ENCODE peak calls at places on chromosome 13, in four cellular contexts. Q, L, A and V are unnamed samples.

GRCh38 chr13:105665284-105665683 is 870.2 kb downstream of the EFNB2 start:
- DNase-seq in A (no peak), Q (no peak), L (no peak), V (peak; percentile 21)

GRCh38 chr13:63198076-63198475 is 1782.4 kb upstream of the PCDH20 start:
- DNase-seq in Q (peak; percentile 85), A (no peak), L (no peak), V (no peak)

GRCh38 chr13:33349996-33350826 is 64.7 kb upstream of the STARD13 start:
- DNase-seq in A (peak; percentile 69), L (peak; percentile 79), Q (peak; percentile 76), V (peak; percentile 70)

GRCh38 chr13:33678906-33679657 is 138.9 kb upstream of the RFC3 start:
- DNase-seq in Q (peak; percentile 42), A (peak; percentile 70), L (no peak), V (no peak)

GRCh38 chr13:92158335-92158734 is 759.9 kb downstream of the GPC5 start:
- DNase-seq in Q (no peak), L (no peak), A (no peak), V (no peak)

GRCh38 chr13:27425151-27425917 is 915 bp downstream of the GTF3A start:
- DNase-seq in Q (no peak), L (no peak), A (no peak), V (no peak)

GRCh38 chr13:114132419-114133121 is at the start of gene RASA3:
- DNase-seq in Q (peak; percentile 81), A (peak; percentile 85), L (peak; percentile 83), V (peak; percentile 93)

GRCh38 chr13:45205124-45205523 is 4.3 kb upstream of the KCTD4 start:
- DNase-seq in L (no peak), Q (no peak), A (no peak), V (no peak)

GRCh38 chr13:51557875-51558604 is 26.2 kb upstream of the WDFY2 start:
- DNase-seq in Q (no peak), A (no peak), L (no peak), V (peak; percentile 87)

GRCh38 chr13:50236898-50237318 is 221.7 kb downstream of the KCNRG start:
- DNase-seq in Q (no peak), A (no peak), L (no peak), V (no peak)

GRCh38 chr13:113860579-113861432 is 3.1 kb downstream of the GAS6 start:
- DNase-seq in Q (peak; percentile 69), L (peak; percentile 59), A (peak; percentile 85), V (no peak)

GRCh38 chr13:113904411-113904810 is 40.5 kb upstream of the GAS6 start:
- DNase-seq in Q (peak; percentile 21), A (peak; percentile 41), L (no peak), V (peak; percentile 41)

GRCh38 chr13:65836066-65836465 is 1394.1 kb downstream of the PCDH9 start:
- DNase-seq in L (no peak), A (no peak), Q (no peak), V (no peak)

GRCh38 chr13:97883356-97883755 is 70.1 kb upstream of the IPO5 start:
- DNase-seq in L (no peak), Q (no peak), A (no peak), V (peak; percentile 29)

GRCh38 chr13:97880298-97880675 is 73.2 kb upstream of the IPO5 start:
- DNase-seq in Q (no peak), L (no peak), A (no peak), V (no peak)

GRCh38 chr13:97878421-97879375 is 74.8 kb upstream of the IPO5 start:
- DNase-seq in Q (no peak), A (no peak), L (no peak), V (no peak)

GRCh38 chr13:97881556-97881955 is 71.9 kb upstream of the IPO5 start:
- DNase-seq in Q (no peak), L (no peak), A (no peak), V (no peak)

GRCh38 chr13:97879646-97880297 is 73.7 kb upstream of the IPO5 start:
- DNase-seq in L (no peak), A (no peak), Q (no peak), V (peak; percentile 92)
- H3K4me3 ChIP-seq in L (no peak overlapping the region), A (no peak overlapping the region), Q (no peak overlapping the region), V (no peak overlapping the region)

GRCh38 chr13:68323106-68323505 is 1093.0 kb upstream of the PCDH9 start:
- DNase-seq in L (no peak), A (no peak), Q (no peak), V (no peak)

GRCh38 chr13:68319384-68319783 is 1089.2 kb upstream of the PCDH9 start:
- DNase-seq in A (no peak), Q (no peak), L (no peak), V (no peak)
- TF ChIP-seq CTCF in A (no peak), Q (no peak), L (no peak), V (no peak)

GRCh38 chr13:75445717-75446529 is 36.0 kb downstream of the TBC1D4 start:
- DNase-seq in Q (no peak), L (no peak), A (no peak), V (no peak)
- H3K4me3 ChIP-seq in Q (no peak overlapping the region), L (peak overlapping the region; percentile 31), A (no peak overlapping the region), V (peak overlapping the region; percentile 10)

GRCh38 chr13:29266261-29266660 is 329.2 kb downstream of the SLC7A1 start:
- DNase-seq in L (no peak), A (no peak), Q (no peak), V (no peak)
- TF ChIP-seq CTCF in L (no peak), A (no peak), Q (peak; percentile 19), V (no peak)

DNA sequence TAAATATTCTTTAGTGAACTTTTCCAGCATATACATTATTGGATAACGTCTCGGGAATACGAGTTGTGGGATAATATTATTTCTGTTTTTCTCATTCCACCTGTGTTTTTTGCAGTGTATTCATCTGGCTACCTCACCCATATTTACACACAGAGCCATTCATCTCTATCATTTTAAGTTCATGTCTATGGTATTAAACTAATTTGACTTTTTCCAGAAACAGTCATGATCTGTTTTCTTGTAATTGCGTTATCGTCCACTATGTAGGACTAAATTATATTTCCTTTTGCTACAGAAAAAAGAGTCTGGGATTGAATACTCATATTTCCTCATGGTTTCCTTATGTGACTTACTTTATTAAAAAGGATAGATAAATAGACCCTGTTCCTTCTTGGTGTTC is 2.7 kb downstream of the ATP11A start:
- DNase-seq in L (no peak), Q (no peak), A (no peak), V (no peak)
- H3K4me3 ChIP-seq in L (no peak overlapping the region), Q (no peak overlapping the region), A (no peak overlapping the region), V (no peak overlapping the region)

DNA sequence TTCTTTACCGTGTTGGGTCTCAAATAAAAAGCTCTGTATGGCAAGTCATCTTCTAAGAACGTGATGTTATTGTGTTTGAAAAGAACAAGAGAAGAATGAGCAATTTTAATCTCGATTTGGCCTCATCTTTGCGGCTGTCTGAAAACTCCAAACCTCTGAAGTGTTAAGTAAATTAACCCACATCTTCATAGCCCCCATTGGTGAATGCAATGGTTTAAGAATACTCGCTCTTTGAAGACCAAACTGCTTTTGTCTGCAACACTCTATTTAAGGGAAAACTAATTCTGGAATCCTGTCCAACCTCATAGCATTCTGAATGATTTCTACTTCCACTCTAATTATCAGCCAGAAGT is 56.9 kb upstream of the SCEL start:
- DNase-seq in A (no peak), Q (no peak), L (no peak), V (no peak)
- TF ChIP-seq CTCF in A (no peak), Q (no peak), L (no peak), V (no peak)

GRCh38 chr13:110302154-110302553 is 4.8 kb downstream of the COL4A1 start:
- DNase-seq in L (no peak), A (no peak), Q (no peak), V (no peak)
- H3K4me3 ChIP-seq in L (peak overlapping the region; percentile 2), A (no peak overlapping the region), Q (no peak overlapping the region), V (no peak overlapping the region)

DNA sequence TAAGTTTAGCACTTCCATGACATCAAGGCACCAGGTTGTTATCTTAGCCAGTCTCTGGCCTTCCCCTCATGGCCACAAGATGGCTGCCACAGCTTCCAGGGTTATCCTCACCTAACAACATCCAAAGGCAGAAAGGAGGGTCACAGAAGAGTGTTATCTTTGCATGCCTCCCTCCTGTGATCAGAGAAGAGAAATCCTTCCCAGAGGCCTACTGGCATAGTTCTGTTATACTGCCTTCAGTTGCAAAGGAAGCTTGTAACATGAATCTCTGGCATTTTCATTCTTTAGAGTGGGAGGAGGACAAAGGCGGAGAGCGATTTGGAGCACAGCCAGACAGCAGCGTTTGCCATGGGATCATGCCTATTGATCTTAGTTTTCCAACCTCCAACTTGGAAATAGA is 135.6 kb downstream of the DNAJC15 start:
- DNase-seq in Q (peak; percentile 34), L (no peak), A (peak; percentile 45), V (peak; percentile 55)
- TF ChIP-seq CTCF in Q (no peak), L (no peak), A (no peak), V (peak; percentile 12)